ENCODE peak calls at places on chromosomes 13 and 19, in five cellular contexts. Y is trophoblast cell, Q is H1, U is H9, N is neuronal stem cell. V is an unnamed sample.
A peak's percentile ranks its signal among the peaks of the same experiment; 100 is the strongest.

GRCh38 chr13:46339035-46339666 is 47.9 kb downstream of the RUBCNL start:
- DNase-seq in Y (peak; percentile 62), Q (no peak), U (no peak), N (no peak), V (peak; percentile 12)

GRCh38 chr19:6536138-6536671 is 5.4 kb downstream of the TNFSF9 start:
- DNase-seq in Y (peak; percentile 25), Q (peak; percentile 77), U (peak; percentile 84), N (no peak), V (no peak)

GRCh38 chr13:36475468-36475867 is 43.2 kb downstream of the CCNA1 start:
- DNase-seq in Y (no peak), Q (no peak), U (peak; percentile 65), N (no peak), V (no peak)

GRCh38 chr13:38868870-38869269 is 121.8 kb downstream of the STOML3 start:
- DNase-seq in Y (no peak), Q (no peak), U (no peak), N (no peak), V (no peak)

GRCh38 chr13:60974296-60974695 is 441.4 kb downstream of the PCDH20 start:
- DNase-seq in Y (no peak), Q (no peak), U (no peak), N (no peak), V (no peak)

GRCh38 chr13:113926301-113926761 is 47.5 kb downstream of the C13orf46 start:
- DNase-seq in Y (no peak), Q (no peak), U (peak; percentile 17), N (no peak), V (peak; percentile 60)

GRCh38 chr13:107765724-107766436 is 449.5 kb downstream of the LIG4 start:
- DNase-seq in Y (no peak), Q (no peak), U (no peak), N (no peak), V (peak; percentile 51)

GRCh38 chr19:36030264-36031148 is 2.2 kb downstream of the CLIP3 start:
- DNase-seq in Y (peak; percentile 47), Q (no peak), U (no peak), N (no peak), V (peak; percentile 53)

GRCh38 chr13:109568273-109568900 is 218.0 kb downstream of the IRS2 start:
- DNase-seq in Y (no peak), Q (no peak), U (no peak), N (no peak), V (no peak)

GRCh38 chr19:54906819-54907218 is 871 bp downstream of the NCR1 start:
- DNase-seq in Y (no peak), Q (no peak), U (no peak), N (no peak), V (no peak)

GRCh38 chr13:20702945-20703784 is at the start of gene IL17D:
- DNase-seq in Y (peak; percentile 45), Q (peak; percentile 65), U (no peak), N (no peak), V (no peak)

GRCh38 chr19:50328257-50329145 is 676 bp downstream of the KCNC3 start:
- DNase-seq in Y (peak; percentile 38), Q (peak; percentile 71), U (peak; percentile 38), N (no peak), V (no peak)

GRCh38 chr19:48745208-48745995 is 1.3 kb downstream of the IZUMO1 start:
- DNase-seq in Y (peak; percentile 87), Q (peak; percentile 72), U (peak; percentile 70), N (no peak), V (peak; percentile 57)

GRCh38 chr19:39046037-39046821 is 13.9 kb upstream of the FBXO27 start:
- DNase-seq in Y (no peak), Q (no peak), U (no peak), N (no peak), V (no peak)

GRCh38 chr13:31885994-31886393 is 145.6 kb upstream of the FRY start:
- DNase-seq in Y (peak; percentile 70), Q (no peak), U (no peak), N (no peak), V (peak; percentile 4)

GRCh38 chr19:49677901-49678674 is 1.0 kb downstream of the PRMT1 start:
- DNase-seq in Y (peak; percentile 88), Q (peak; percentile 97), U (peak; percentile 91), N (peak; percentile 93), V (peak; percentile 62)

GRCh38 chr19:33298146-33298911 is 4.0 kb downstream of the CEBPA start:
- DNase-seq in Y (peak; percentile 78), Q (peak; percentile 50), U (no peak), N (no peak), V (no peak)

GRCh38 chr13:61531383-61532065 is 115.9 kb upstream of the PCDH20 start:
- DNase-seq in Y (peak; percentile 72), Q (no peak), U (no peak), N (no peak), V (no peak)

GRCh38 chr13:21338156-21338555 is 120.9 kb downstream of the ZDHHC20 start:
- DNase-seq in Y (peak; percentile 80), Q (no peak), U (no peak), N (no peak), V (no peak)

GRCh38 chr13:81377926-81378325 is 1037.0 kb upstream of the SPRY2 start:
- DNase-seq in Y (no peak), Q (no peak), U (no peak), N (no peak), V (no peak)

GRCh38 chr19:45692187-45693111 is at the start of gene QPCTL:
- DNase-seq in Y (peak; percentile 98), Q (peak; percentile 91), U (peak; percentile 99), N (peak; percentile 99), V (peak; percentile 100)

GRCh38 chr13:47025791-47026419 is 129.1 kb upstream of the HTR2A start:
- DNase-seq in Y (no peak), Q (no peak), U (no peak), N (no peak), V (no peak)

GRCh38 chr13:113094410-113094800 is 11.2 kb upstream of the F7 start:
- DNase-seq in Y (no peak), Q (no peak), U (no peak), N (no peak), V (no peak)

GRCh38 chr19:41968751-41969150 is 9.6 kb upstream of the RABAC1 start:
- DNase-seq in Y (no peak), Q (no peak), U (no peak), N (no peak), V (no peak)

GRCh38 chr19:10516671-10517286 is 468 bp downstream of the S1PR5 start:
- DNase-seq in Y (no peak), Q (no peak), U (no peak), N (no peak), V (no peak)

GRCh38 chr13:52353116-52353718 is 52.8 kb downstream of the THSD1 start:
- DNase-seq in Y (no peak), Q (no peak), U (no peak), N (no peak), V (peak; percentile 75)

GRCh38 chr19:8557637-8558238 is 19.5 kb downstream of the MYO1F start:
- DNase-seq in Y (no peak), Q (no peak), U (no peak), N (no peak), V (no peak)

GRCh38 chr19:50705422-50706019 is 14.1 kb downstream of the SHANK1 start:
- DNase-seq in Y (peak; percentile 74), Q (peak; percentile 67), U (peak; percentile 67), N (no peak), V (peak; percentile 76)

GRCh38 chr13:71577127-71577526 is 289.9 kb downstream of the DACH1 start:
- DNase-seq in Y (peak; percentile 15), Q (no peak), U (no peak), N (no peak), V (no peak)

GRCh38 chr13:111359237-111359915 is 38.9 kb downstream of the TEX29 start:
- DNase-seq in Y (no peak), Q (peak; percentile 62), U (peak; percentile 76), N (peak; percentile 11), V (peak; percentile 27)

GRCh38 chr19:2517881-2518601 is 42.1 kb downstream of the GADD45B start:
- DNase-seq in Y (no peak), Q (no peak), U (no peak), N (no peak), V (no peak)

GRCh38 chr19:53132231-53132991 is at the start of gene ZNF415:
- DNase-seq in Y (peak; percentile 97), Q (peak; percentile 83), U (peak; percentile 88), N (peak; percentile 56), V (peak; percentile 67)

GRCh38 chr13:21735621-21736401 is 64.9 kb downstream of the FGF9 start:
- DNase-seq in Y (no peak), Q (no peak), U (no peak), N (no peak), V (no peak)

GRCh38 chr13:99760456-99760855 is 211.1 kb downstream of the ZIC5 start:
- DNase-seq in Y (no peak), Q (peak; percentile 10), U (no peak), N (no peak), V (no peak)

GRCh38 chr13:59111711-59112110 is 1052.0 kb downstream of the DIAPH3 start:
- DNase-seq in Y (no peak), Q (no peak), U (no peak), N (no peak), V (peak; percentile 86)

GRCh38 chr13:52010890-52011689 is at the start of gene ATP7B:
- DNase-seq in Y (no peak), Q (peak; percentile 82), U (peak; percentile 62), N (peak; percentile 45), V (no peak)

GRCh38 chr13:110012102-110012739 is 225.8 kb upstream of the IRS2 start:
- DNase-seq in Y (peak; percentile 83), Q (no peak), U (no peak), N (no peak), V (peak; percentile 97)

GRCh38 chr19:18086590-18087138 is at the start of gene IL12RB1:
- DNase-seq in Y (no peak), Q (no peak), U (no peak), N (no peak), V (no peak)
- H4K91ac ChIP-seq in Y (no peak within 1 kb of the TSS), Q (no peak within 1 kb of the TSS), U (no peak within 1 kb of the TSS), N (no peak within 1 kb of the TSS), V (no peak within 1 kb of the TSS)

GRCh38 chr13:30849611-30850010 is 56.5 kb upstream of the MEDAG start:
- DNase-seq in Y (no peak), Q (no peak), U (no peak), N (no peak), V (no peak)
- H4K91ac ChIP-seq in Y (no peak overlapping the region), Q (no peak overlapping the region), U (no peak overlapping the region), N (no peak overlapping the region), V (peak overlapping the region; percentile 52)

GRCh38 chr19:3863648-3864047 is 5.2 kb downstream of the ZFR2 start:
- DNase-seq in Y (no peak), Q (no peak), U (no peak), N (no peak), V (no peak)
- H4K91ac ChIP-seq in Y (no peak overlapping the region), Q (no peak overlapping the region), U (no peak overlapping the region), N (no peak overlapping the region), V (no peak overlapping the region)

GRCh38 chr19:4913996-4914735 is 4.9 kb downstream of the UHRF1 start:
- DNase-seq in Y (no peak), Q (no peak), U (no peak), N (no peak), V (peak; percentile 18)
- H4K91ac ChIP-seq in Y (no peak overlapping the region), Q (no peak overlapping the region), U (no peak overlapping the region), N (no peak overlapping the region), V (peak overlapping the region; percentile 94)

GRCh38 chr19:784541-784940 is 12.7 kb upstream of the PTBP1 start:
- DNase-seq in Y (no peak), Q (no peak), U (no peak), N (no peak), V (no peak)
- H4K91ac ChIP-seq in Y (no peak overlapping the region), Q (peak overlapping the region; percentile 81), U (peak overlapping the region; percentile 38), N (peak overlapping the region; percentile 56), V (no peak overlapping the region)